ENCODE peak calls at places on chromosomes 16 and 17, in eight cellular contexts. V is HepG2, L is GM23248, K is ascending aorta, D is PC-9, T is heart right ventricle, B is neuronal stem cell, O is testis. C is an unnamed sample.

GRCh38 chr17:76681222-76682137 is 29.3 kb downstream of the MXRA7 start:
- DNase-seq in V (peak; percentile 58), L (peak; percentile 76), K (no peak), D (peak; percentile 70), T (peak; percentile 73), B (peak; percentile 73), O (peak; percentile 87), C (no peak)

GRCh38 chr17:35287286-35287811 is 44.5 kb downstream of the SLFN5 start:
- DNase-seq in V (no peak), L (no peak), K (no peak), D (no peak), T (no peak), B (no peak), O (no peak), C (no peak)

GRCh38 chr16:16038950-16039349 is 89.5 kb downstream of the ABCC1 start:
- DNase-seq in V (no peak), L (no peak), K (no peak), D (no peak), T (no peak), B (no peak), O (no peak), C (no peak)

GRCh38 chr16:84548508-84548907 is 44.0 kb upstream of the MEAK7 start:
- DNase-seq in V (no peak), L (no peak), K (no peak), D (no peak), T (no peak), B (no peak), O (no peak), C (no peak)

GRCh38 chr17:12316021-12316420 is 295.3 kb downstream of the MAP2K4 start:
- DNase-seq in V (no peak), L (no peak), K (no peak), D (no peak), T (no peak), B (no peak), O (no peak), C (no peak)

GRCh38 chr17:44115585-44116415 is 7.6 kb downstream of the HDAC5 start:
- DNase-seq in V (no peak), L (peak; percentile 66), K (no peak), D (peak; percentile 42), T (no peak), B (no peak), O (peak; percentile 32), C (no peak)

GRCh38 chr17:2262146-2262587 is 41.4 kb downstream of the SMG6 start:
- DNase-seq in V (no peak), L (peak; percentile 90), K (no peak), D (no peak), T (no peak), B (no peak), O (no peak), C (no peak)

GRCh38 chr16:89241187-89242003 is 23.9 kb downstream of the ZNF778 start:
- DNase-seq in V (peak; percentile 82), L (peak; percentile 87), K (no peak), D (peak; percentile 74), T (peak; percentile 62), B (peak; percentile 79), O (peak; percentile 75), C (no peak)

GRCh38 chr17:47423406-47424295 is 99.9 kb downstream of the EFCAB13 start:
- DNase-seq in V (no peak), L (no peak), K (no peak), D (no peak), T (peak; percentile 3), B (no peak), O (peak; percentile 26), C (no peak)

GRCh38 chr17:81959362-81960129 is 1.4 kb downstream of the NOTUM start:
- DNase-seq in V (peak; percentile 40), L (peak; percentile 73), K (no peak), D (peak; percentile 74), T (peak; percentile 48), B (no peak), O (peak; percentile 63), C (no peak)

GRCh38 chr16:73016488-73016830 is 31.5 kb downstream of the ZFHX3 start:
- DNase-seq in V (no peak), L (no peak), K (no peak), D (no peak), T (no peak), B (no peak), O (no peak), C (no peak)

GRCh38 chr16:56513972-56514371 is 5.9 kb downstream of the BBS2 start:
- DNase-seq in V (peak; percentile 80), L (peak; percentile 71), K (no peak), D (peak; percentile 31), T (peak; percentile 36), B (no peak), O (peak; percentile 41), C (peak; percentile 29)

GRCh38 chr17:27609606-27610303 is 21.2 kb upstream of the LGALS9 start:
- DNase-seq in V (peak; percentile 45), L (peak; percentile 73), K (no peak), D (peak; percentile 25), T (no peak), B (no peak), O (peak; percentile 70), C (no peak)

GRCh38 chr17:80838381-80839345 is 153.0 kb upstream of the CHMP6 start:
- DNase-seq in V (no peak), L (no peak), K (no peak), D (no peak), T (no peak), B (no peak), O (no peak), C (no peak)

GRCh38 chr17:7650509-7651096 is at the start of gene ATP1B2:
- DNase-seq in V (peak; percentile 67), L (peak; percentile 46), K (no peak), D (peak; percentile 57), T (peak; percentile 68), B (peak; percentile 89), O (peak; percentile 88), C (no peak)

GRCh38 chr16:66081967-66082366 is 284.5 kb upstream of the CDH5 start:
- DNase-seq in V (peak; percentile 18), L (peak; percentile 93), K (no peak), D (no peak), T (no peak), B (no peak), O (no peak), C (peak; percentile 34)

GRCh38 chr17:29533976-29534375 is 32.9 kb downstream of the ABHD15 start:
- DNase-seq in V (no peak), L (no peak), K (no peak), D (no peak), T (no peak), B (no peak), O (no peak), C (no peak)

GRCh38 chr17:79461041-79461440 is 149.8 kb downstream of the RBFOX3 start:
- DNase-seq in V (no peak), L (peak; percentile 52), K (no peak), D (no peak), T (no peak), B (no peak), O (no peak), C (no peak)

GRCh38 chr17:66829883-66830282 is 5.0 kb upstream of the CACNG5 start:
- DNase-seq in V (no peak), L (no peak), K (no peak), D (no peak), T (no peak), B (no peak), O (no peak), C (no peak)

GRCh38 chr17:66829386-66829864 is 5.5 kb upstream of the CACNG5 start:
- DNase-seq in V (peak; percentile 18), L (peak; percentile 82), K (no peak), D (peak; percentile 40), T (peak; percentile 35), B (peak; percentile 70), O (peak; percentile 65), C (peak; percentile 38)

GRCh38 chr17:66830451-66830850 is 4.5 kb upstream of the CACNG5 start:
- DNase-seq in V (no peak), L (no peak), K (no peak), D (no peak), T (no peak), B (no peak), O (no peak), C (no peak)

GRCh38 chr17:66833201-66833600 is 1.7 kb upstream of the CACNG5 start:
- DNase-seq in V (no peak), L (no peak), K (no peak), D (no peak), T (no peak), B (no peak), O (no peak), C (no peak)

DNA sequence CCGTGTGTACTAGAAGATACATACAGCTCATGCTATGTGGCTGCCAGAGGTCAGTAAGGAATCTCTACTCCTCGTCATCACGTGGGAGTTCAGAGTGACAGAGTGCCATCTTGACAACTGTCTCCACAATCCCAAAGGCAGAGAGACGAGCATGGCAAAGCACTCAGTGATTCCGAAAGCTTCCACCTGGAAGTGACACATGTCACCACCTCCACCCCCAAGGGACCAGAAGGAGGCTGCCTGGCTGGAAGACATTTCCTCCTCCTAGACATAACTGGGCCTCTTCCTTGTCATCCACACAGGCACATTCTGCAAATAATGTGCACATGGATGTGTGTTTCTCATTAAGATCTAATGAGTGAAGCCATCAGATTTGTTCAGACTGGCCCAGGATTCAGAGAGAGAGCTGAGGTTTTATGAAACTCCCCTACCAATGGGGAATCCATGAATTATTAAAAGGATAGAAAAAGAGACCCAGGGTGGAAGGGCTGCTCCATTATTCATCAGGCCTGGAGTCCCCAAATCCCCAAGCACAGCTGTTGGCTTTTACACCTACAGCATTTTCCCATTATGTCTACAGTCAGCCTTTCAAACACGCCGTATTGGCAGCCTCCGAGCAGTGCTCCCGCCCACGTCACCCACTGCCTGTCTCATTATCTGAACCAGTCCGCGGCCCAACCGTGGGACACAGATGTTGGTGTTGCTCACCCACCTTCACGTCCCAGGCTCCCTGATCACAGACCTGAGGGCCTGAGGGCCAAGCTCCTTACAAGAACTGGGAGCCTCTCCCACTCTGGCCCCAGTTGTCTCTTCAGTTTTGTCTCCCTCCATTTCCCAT is 3.3 kb upstream of the CACNG5 start:
- DNase-seq in V (no peak), L (peak; percentile 19), K (no peak), D (no peak), T (no peak), B (no peak), O (no peak), C (no peak)
- H3K27me3 ChIP-seq in V (peaks cover 52% of the 10 kb centered on the region), L (peaks cover 43% of the 10 kb centered on the region), K (no peaks in the 10 kb centered on the region), D (peaks cover 77% of the 10 kb centered on the region), T (peaks cover 35% of the 10 kb centered on the region), B (peaks cover 4% of the 10 kb centered on the region), O (no peaks in the 10 kb centered on the region), C (peaks cover 34% of the 10 kb centered on the region)

GRCh38 chr17:74101527-74101926 is 102.0 kb upstream of the RPL38 start:
- DNase-seq in V (no peak), L (no peak), K (no peak), D (no peak), T (no peak), B (no peak), O (no peak), C (no peak)
- H3K27me3 ChIP-seq in V (peaks cover 73% of the 10 kb centered on the region), L (no peaks in the 10 kb centered on the region), K (no peaks in the 10 kb centered on the region), D (peaks cover 95% of the 10 kb centered on the region), T (peaks cover 52% of the 10 kb centered on the region), B (no peaks in the 10 kb centered on the region), O (no peaks in the 10 kb centered on the region), C (peaks cover 13% of the 10 kb centered on the region)

DNA sequence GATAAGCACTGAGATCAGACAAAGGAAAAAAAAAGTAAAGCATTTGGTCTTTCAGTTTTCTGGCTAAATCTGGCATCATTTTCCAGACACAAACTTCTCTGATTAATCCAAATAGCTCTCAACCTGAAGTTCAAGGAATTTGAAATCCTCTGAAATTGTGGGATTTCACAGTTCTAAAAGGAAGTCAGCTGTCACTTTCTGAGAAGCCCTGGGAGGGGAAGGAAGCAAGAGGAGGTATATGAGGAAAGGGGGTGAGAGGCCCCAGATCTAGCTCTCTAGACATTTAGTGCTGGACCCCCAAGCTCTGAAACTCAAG is 17.5 kb upstream of the HOXB9 start:
- DNase-seq in V (no peak), L (no peak), K (no peak), D (no peak), T (no peak), B (no peak), O (no peak), C (no peak)
- H3K27me3 ChIP-seq in V (peaks cover 99% of the 10 kb centered on the region), L (peaks cover 95% of the 10 kb centered on the region), K (peaks cover 27% of the 10 kb centered on the region), D (peaks cover 85% of the 10 kb centered on the region), T (peaks cover 98% of the 10 kb centered on the region), B (peaks cover 59% of the 10 kb centered on the region), O (no peaks in the 10 kb centered on the region), C (no peaks in the 10 kb centered on the region)

GRCh38 chr16:86519007-86519648 is 8.8 kb downstream of the FOXF1 start:
- DNase-seq in V (no peak), L (no peak), K (no peak), D (no peak), T (no peak), B (no peak), O (no peak), C (no peak)
- H3K27me3 ChIP-seq in V (peaks cover 90% of the 10 kb centered on the region), L (peaks cover 30% of the 10 kb centered on the region), K (peaks cover 13% of the 10 kb centered on the region), D (peaks cover 74% of the 10 kb centered on the region), T (peaks cover 77% of the 10 kb centered on the region), B (peaks cover 25% of the 10 kb centered on the region), O (no peaks in the 10 kb centered on the region), C (peaks cover 69% of the 10 kb centered on the region)

C was measured in kidney epithelial cell.